ENCODE peak calls at places on chromosomes 16 and 17, in seven cellular contexts. D is GM23338, N is WTC11, H is HFFc6, E is fibroblast of pulmonary artery, M is fibroblast of mammary gland, R is neural progenitor cell. X is an unnamed sample.

GRCh38 chr16:85781685-85782370 is 17.5 kb downstream of the EMC8 start:
- DNase-seq in H (no peak), E (peak), D (no peak), N (no peak), M (peak), R (no peak), X (peak)

GRCh38 chr17:75065562-75066151 is 18.6 kb downstream of the KCTD2 start:
- DNase-seq in D (no peak), M (peak), R (no peak), E (peak), N (no peak), H (peak), X (no peak)

GRCh38 chr16:78177218-78177617 is 77.8 kb downstream of the WWOX start:
- DNase-seq in N (no peak), H (no peak), M (no peak), R (no peak), E (no peak), D (no peak), X (no peak)

GRCh38 chr16:87438611-87438985 is 46.5 kb downstream of the MAP1LC3B start:
- DNase-seq in D (no peak), M (no peak), E (no peak), N (no peak), H (no peak), R (no peak), X (no peak)

GRCh38 chr16:49452568-49452967 is 79.0 kb downstream of the C16orf78 start:
- DNase-seq in M (no peak), H (no peak), R (peak), E (no peak), N (peak), D (peak), X (no peak)

GRCh38 chr16:78257376-78257728 is 157.9 kb downstream of the WWOX start:
- DNase-seq in M (no peak), R (peak), E (no peak), H (no peak), N (no peak), D (no peak), X (no peak)

GRCh38 chr16:2033057-2033911 is 6.6 kb downstream of the NHERF2 start:
- DNase-seq in H (peak), R (peak), E (peak), N (no peak), D (no peak), M (peak), X (peak)

GRCh38 chr16:67865318-67865717 is 7.5 kb upstream of the EDC4 start:
- DNase-seq in M (peak), R (peak), N (peak), E (peak), D (peak), H (peak), X (peak)

GRCh38 chr17:78759969-78760352 is 22.1 kb downstream of the CYTH1 start:
- DNase-seq in E (no peak), N (no peak), R (no peak), H (no peak), M (no peak), D (no peak), X (no peak)

GRCh38 chr17:51103050-51103449 is 17.6 kb downstream of the SPAG9 start:
- DNase-seq in N (no peak), R (no peak), M (no peak), E (no peak), H (no peak), D (no peak), X (no peak)

GRCh38 chr17:64183815-64184397 is 54.0 kb upstream of the ERN1 start:
- DNase-seq in N (no peak), H (peak), R (no peak), M (peak), E (no peak), D (no peak), X (no peak)

GRCh38 chr17:18224053-18224427 is 1.4 kb upstream of the LLGL1 start:
- DNase-seq in H (no peak), M (peak), N (no peak), E (no peak), D (no peak), R (no peak), X (no peak)

GRCh38 chr17:17419621-17420020 is 57.2 kb upstream of the MED9 start:
- DNase-seq in H (no peak), D (no peak), R (no peak), E (no peak), M (no peak), N (no peak), X (no peak)

GRCh38 chr17:73634629-73635028 is 9.6 kb downstream of the SDK2 start:
- DNase-seq in R (no peak), N (no peak), E (no peak), D (no peak), H (no peak), M (no peak), X (no peak)

GRCh38 chr17:21268596-21269188 is 15.5 kb upstream of the NATD1 start:
- DNase-seq in E (no peak), D (no peak), M (no peak), H (no peak), N (no peak), R (no peak), X (no peak)

GRCh38 chr17:79217473-79218135 is 143.0 kb downstream of the ENGASE start:
- DNase-seq in E (no peak), M (no peak), R (no peak), N (no peak), H (no peak), D (no peak), X (no peak)

GRCh38 chr16:30119428-30119827 is 3.6 kb downstream of the MAPK3 start:
- DNase-seq in E (peak), R (no peak), H (no peak), D (no peak), M (peak), N (no peak), X (no peak)

GRCh38 chr16:69672315-69672997 is 53.9 kb downstream of the NQO1 start:
- DNase-seq in M (no peak), E (no peak), N (no peak), R (no peak), H (no peak), D (no peak), X (no peak)

GRCh38 chr17:66829386-66829864 is 5.5 kb upstream of the CACNG5 start:
- DNase-seq in N (peak), E (peak), H (peak), D (peak), M (peak), R (peak), X (peak)

GRCh38 chr17:43599835-43600234 is 53.7 kb upstream of the ETV4 start:
- DNase-seq in H (peak), M (peak), N (no peak), R (no peak), D (no peak), E (peak), X (peak)

GRCh38 chr16:54351171-54351570 is 64.6 kb upstream of the IRX3 start:
- DNase-seq in H (no peak), N (no peak), R (peak), D (no peak), M (no peak), E (no peak), X (no peak)

GRCh38 chr17:72677108-72677507 is 415.4 kb downstream of the SLC39A11 start:
- DNase-seq in N (no peak), D (no peak), M (no peak), R (no peak), E (no peak), H (no peak), X (no peak)

GRCh38 chr17:7191571-7192270 is 12.6 kb upstream of the ASGR1 start:
- DNase-seq in M (peak), D (peak), H (no peak), N (peak), R (peak), E (no peak), X (peak)

GRCh38 chr16:13994239-13995106 is 74.5 kb downstream of the ERCC4 start:
- DNase-seq in D (no peak), E (no peak), R (no peak), H (no peak), N (no peak), M (no peak), X (no peak)

GRCh38 chr17:41002814-41003213 is 3.1 kb upstream of the KRTAP3-2 start:
- DNase-seq in N (no peak), E (no peak), M (peak), H (no peak), R (no peak), D (no peak), X (no peak)

GRCh38 chr17:30380106-30380420 is 1.3 kb downstream of the CPD start:
- DNase-seq in R (peak), N (no peak), M (peak), E (peak), H (peak), D (no peak), X (no peak)

GRCh38 chr17:80223142-80223815 is 3.1 kb downstream of the SLC26A11 start:
- DNase-seq in R (no peak), N (no peak), H (no peak), D (no peak), E (no peak), M (no peak), X (no peak)

GRCh38 chr16:55279598-55279997 is 44.4 kb upstream of the IRX6 start:
- DNase-seq in N (no peak), D (no peak), H (no peak), E (no peak), M (no peak), R (no peak), X (no peak)

GRCh38 chr17:35537569-35538209 is at the start of gene SLFN12L:
- DNase-seq in D (no peak), M (no peak), N (no peak), R (no peak), E (no peak), H (no peak), X (no peak)

GRCh38 chr17:49787932-49788442 is 494 bp upstream of the KAT7 start:
- DNase-seq in E (no peak), D (no peak), M (no peak), H (no peak), R (peak), N (peak), X (no peak)

GRCh38 chr17:49784636-49785035 is 3.8 kb upstream of the KAT7 start:
- DNase-seq in E (no peak), H (no peak), N (no peak), D (no peak), M (no peak), R (no peak), X (no peak)

GRCh38 chr17:49793309-49793708 is 4.8 kb downstream of the KAT7 start:
- DNase-seq in D (no peak), R (no peak), E (no peak), H (no peak), M (no peak), N (no peak), X (no peak)

GRCh38 chr17:49789278-49789578 is 747 bp downstream of the KAT7 start:
- DNase-seq in M (no peak), E (no peak), R (no peak), N (no peak), H (no peak), D (no peak), X (no peak)

DNA sequence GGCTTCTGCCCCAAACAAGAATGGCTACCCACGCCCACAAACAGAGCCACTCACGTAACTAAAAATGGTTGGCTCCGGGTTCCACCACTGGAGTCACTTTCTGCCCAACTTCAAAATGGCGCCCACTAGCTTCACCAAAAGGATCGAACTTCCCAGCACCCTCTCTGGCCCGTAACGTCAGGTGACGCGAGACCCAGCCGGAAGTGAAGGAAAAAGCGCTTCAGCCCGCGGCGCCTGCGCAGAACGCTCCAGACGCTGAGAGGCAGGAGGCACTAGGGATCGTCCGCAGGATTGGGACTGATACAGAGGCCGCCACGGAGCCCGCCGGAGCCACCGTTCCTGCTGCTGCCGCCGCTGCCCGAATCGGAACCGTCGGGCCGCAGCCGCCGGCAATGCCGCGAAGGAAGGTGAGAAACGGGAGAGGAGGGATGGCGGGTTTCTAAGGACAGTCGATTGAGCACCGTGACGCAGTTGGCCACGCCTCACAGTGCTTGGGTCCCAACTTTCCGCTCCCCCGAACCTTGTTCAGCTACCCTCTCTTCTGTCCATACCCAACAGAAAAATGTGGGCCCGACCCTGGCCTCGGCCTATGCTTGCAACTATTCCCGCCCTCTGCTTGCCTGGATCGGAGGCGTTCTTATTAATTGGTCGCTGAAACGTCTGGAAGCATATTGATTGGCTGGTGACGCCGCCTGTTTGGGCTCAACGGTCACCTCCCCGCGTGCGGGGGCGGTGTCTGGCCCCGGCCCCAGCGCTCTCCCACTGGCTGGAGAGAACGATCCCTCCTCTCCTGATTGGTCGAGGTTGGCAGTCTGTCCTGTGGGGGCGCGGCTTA is at the start of gene KAT7:
- DNase-seq in M (peak), R (peak), N (peak), H (peak), E (peak), D (peak), X (peak)
- TF ChIP-seq CTCF in M (no peak), R (no peak), N (no peak), H (peak), E (no peak), D (no peak), X (peak)

GRCh38 chr17:46080118-46081017 is 81.3 kb downstream of the STH start:
- DNase-seq in D (no peak), E (no peak), N (no peak), R (no peak), M (no peak), H (no peak), X (no peak)
- TF ChIP-seq CTCF in D (no peak), E (no peak), N (no peak), R (no peak), M (no peak), H (no peak), X (no peak)

DNA sequence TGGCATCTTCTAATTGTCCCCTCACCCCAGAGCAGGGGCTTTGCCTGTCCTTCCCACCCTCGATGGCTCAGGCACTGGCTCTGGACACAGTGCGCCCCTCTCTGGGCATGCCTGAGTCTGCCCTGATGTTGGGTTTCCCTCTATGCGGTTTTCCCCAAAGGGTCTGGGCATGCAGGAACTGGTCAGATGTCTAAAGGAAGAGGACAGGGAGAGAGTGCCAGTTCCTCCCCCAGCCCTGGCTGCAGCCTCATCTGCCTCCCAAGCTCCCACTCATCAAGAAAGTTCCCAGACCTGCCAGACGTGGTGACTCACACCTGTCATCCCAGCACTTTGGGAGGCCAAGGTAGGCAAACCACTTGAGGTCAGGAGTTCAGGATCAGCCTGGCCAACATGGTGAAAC is 41.3 kb upstream of the PABPN1L start:
- DNase-seq in R (no peak), N (no peak), M (peak), H (peak), D (no peak), E (no peak), X (no peak)
- TF ChIP-seq CTCF in R (no peak), N (no peak), M (no peak), H (no peak), D (no peak), E (no peak), X (no peak)

GRCh38 chr17:82416264-82416663 is 1.9 kb upstream of the HEXD start:
- DNase-seq in E (no peak), N (no peak), H (no peak), M (no peak), D (no peak), R (no peak), X (no peak)

GRCh38 chr17:82415336-82415735 is 2.8 kb upstream of the HEXD start:
- DNase-seq in R (no peak), D (no peak), M (no peak), E (no peak), N (no peak), H (no peak), X (no peak)

GRCh38 chr17:82418001-82418986 is at the start of the genes HEXD and OGFOD3:
- DNase-seq in D (peak), M (peak), E (peak), H (peak), R (peak), N (peak), X (peak)

GRCh38 chr17:82415786-82416185 is 2.4 kb upstream of the HEXD start:
- DNase-seq in D (no peak), R (no peak), E (no peak), N (no peak), M (no peak), H (no peak), X (no peak)

DNA sequence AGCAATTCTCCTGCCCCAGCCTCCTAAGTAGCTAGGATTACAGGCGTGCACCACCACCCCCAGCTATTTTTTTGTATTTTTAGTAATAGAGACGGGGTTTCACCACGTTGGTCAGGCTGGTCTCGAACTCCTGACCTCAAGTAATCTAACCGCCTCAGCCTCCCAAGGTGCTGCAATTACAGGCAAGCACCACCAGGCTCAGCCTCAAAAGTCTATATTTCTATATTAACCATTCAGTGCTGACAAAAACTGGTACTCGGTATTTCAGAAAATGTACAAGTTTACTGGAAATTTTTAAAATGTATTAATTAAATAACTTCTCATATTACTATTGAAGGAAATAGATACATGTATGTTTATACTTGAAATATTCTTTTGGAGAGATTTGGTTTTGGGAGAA is 1.4 kb upstream of the HEXD start:
- DNase-seq in R (no peak), H (no peak), N (no peak), D (no peak), M (no peak), E (no peak), X (no peak)
- TF ChIP-seq CTCF in R (peak), H (peak), N (no peak), D (no peak), M (peak), E (peak), X (no peak)

DNA sequence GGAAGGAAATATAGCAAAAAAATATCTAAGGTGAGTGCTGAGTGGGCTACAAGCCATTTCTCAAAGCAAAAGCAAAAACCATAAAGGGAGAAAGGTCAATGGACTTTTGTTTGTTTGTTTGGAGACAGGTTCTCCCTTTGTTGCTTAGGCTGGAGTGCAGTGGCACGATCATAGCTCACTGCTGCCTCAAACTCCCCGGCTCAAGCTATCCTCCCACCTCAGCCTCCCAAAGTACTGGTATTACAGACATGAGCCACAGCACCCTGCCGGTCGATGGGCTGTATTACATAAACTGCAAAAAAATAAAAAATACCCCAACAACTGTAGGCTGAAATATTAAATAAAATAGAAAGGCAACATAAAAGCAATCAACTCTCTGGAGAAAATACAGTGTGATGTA is 3.5 kb upstream of the RBBP6 start:
- DNase-seq in N (no peak), E (no peak), H (no peak), R (no peak), D (no peak), M (no peak), X (no peak)
- TF ChIP-seq CTCF in N (no peak), E (no peak), H (peak), R (no peak), D (no peak), M (peak), X (no peak)

GRCh38 chr16:22326369-22326652 is 29.1 kb downstream of the POLR3E start:
- DNase-seq in N (no peak), R (no peak), M (no peak), D (no peak), E (no peak), H (no peak), X (no peak)
- TF ChIP-seq CTCF in N (no peak), R (no peak), M (no peak), D (no peak), E (no peak), H (no peak), X (no peak)

DNA sequence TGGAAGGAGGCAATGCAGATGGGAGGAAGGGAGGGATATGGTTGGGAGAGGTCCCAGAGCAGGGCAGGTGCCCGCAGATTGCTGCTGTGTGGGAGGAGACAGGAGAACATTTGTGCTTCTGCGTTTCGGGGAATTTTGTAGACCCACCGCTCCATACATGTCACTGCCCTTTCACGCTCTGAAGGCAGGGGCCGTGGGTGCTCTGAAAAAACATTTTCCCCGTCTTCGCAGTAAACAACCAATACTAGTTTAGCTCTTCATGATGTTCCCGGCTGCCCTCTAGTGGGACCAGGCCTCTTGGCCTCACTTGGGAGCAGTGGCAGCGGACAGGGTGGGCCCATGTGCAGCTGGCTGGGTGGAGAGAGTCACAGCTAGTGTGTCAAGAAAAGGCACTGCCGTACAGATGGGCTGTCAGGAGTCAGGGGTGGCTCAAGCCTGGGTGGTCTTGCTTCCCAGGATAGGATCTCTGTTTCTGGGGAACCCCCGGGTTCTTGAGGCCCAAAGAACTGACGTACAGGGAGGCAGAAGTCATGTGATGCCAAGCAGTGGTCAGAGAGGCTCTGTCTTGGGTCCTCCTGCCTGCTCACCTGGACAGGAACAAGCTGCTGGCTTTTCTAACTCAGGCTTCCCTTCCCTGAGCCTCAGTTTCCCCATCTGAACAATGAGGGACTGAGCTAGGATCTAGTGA is 46.5 kb upstream of the CPNE2 start:
- DNase-seq in H (peak), E (peak), N (peak), D (peak), R (peak), M (peak), X (peak)
- TF ChIP-seq CTCF in H (peak), E (peak), N (no peak), D (peak), R (peak), M (peak), X (peak)

X was measured in adrenal gland.